ENCODE peak calls at places on chromosome 19, in five cellular contexts. C is H9; Z is CD4-positive, alpha-beta T cell; F is HCT116; O is left ventricle myocardium inferior. V is an unnamed sample.

GRCh38 chr19:18645035-18645511 is 8.2 kb downstream of the KLHL26 start:
- DNase-seq in C (no peak), Z (no peak), F (no peak), O (no peak), V (no peak)

GRCh38 chr19:57583521-57584416 is at the start of gene ZIK1:
- DNase-seq in C (peak; percentile 97), Z (peak; percentile 76), F (no peak), O (peak; percentile 92), V (peak; percentile 95)

GRCh38 chr19:51550848-51551672 is 19.6 kb upstream of the SIGLEC6 start:
- DNase-seq in C (no peak), Z (no peak), F (no peak), O (no peak), V (no peak)

GRCh38 chr19:5338661-5339469 is 1.7 kb downstream of the PTPRS start:
- DNase-seq in C (peak; percentile 70), Z (no peak), F (no peak), O (no peak), V (no peak)

GRCh38 chr19:23777216-23777615 is 18.5 kb upstream of the ZNF681 start:
- DNase-seq in C (no peak), Z (no peak), F (no peak), O (no peak), V (no peak)

GRCh38 chr19:30799854-30800755 is 427.9 kb downstream of the ZNF536 start:
- DNase-seq in C (peak; percentile 75), Z (no peak), F (no peak), O (peak; percentile 44), V (peak; percentile 48)

GRCh38 chr19:58396691-58397532 is 1.5 kb downstream of the RNF225 start:
- DNase-seq in C (no peak), Z (no peak), F (no peak), O (no peak), V (no peak)

GRCh38 chr19:53131085-53131484 is 1.6 kb downstream of the ZNF415 start:
- DNase-seq in C (no peak), Z (no peak), F (no peak), O (no peak), V (no peak)

GRCh38 chr19:29074579-29074978 is 138.4 kb downstream of the UQCRFS1 start:
- DNase-seq in C (no peak), Z (no peak), F (no peak), O (no peak), V (no peak)

GRCh38 chr19:41691268-41691970 is 3.3 kb upstream of the CEACAM7 start:
- DNase-seq in C (peak; percentile 61), Z (no peak), F (no peak), O (no peak), V (no peak)

GRCh38 chr19:8491574-8491973 is 10.9 kb downstream of the PRAM1 start:
- DNase-seq in C (peak; percentile 66), Z (no peak), F (no peak), O (no peak), V (no peak)

GRCh38 chr19:15551183-15552004 is 43.1 kb downstream of the CYP4F22 start:
- DNase-seq in C (peak; percentile 97), Z (peak; percentile 57), F (no peak), O (no peak), V (no peak)
- H3K27me3 ChIP-seq in C (no peaks in the 10 kb centered on the region), Z (no peaks in the 10 kb centered on the region), F (no peaks in the 10 kb centered on the region), O (peaks cover 81% of the 10 kb centered on the region), V (no peaks in the 10 kb centered on the region)

GRCh38 chr19:55602104-55603001 is 2.3 kb downstream of the ZNF524 start:
- DNase-seq in C (no peak), Z (no peak), F (no peak), O (no peak), V (no peak)

GRCh38 chr19:55600336-55601028 is 394 bp downstream of the ZNF524 start:
- DNase-seq in C (no peak), Z (no peak), F (no peak), O (peak; percentile 76), V (no peak)

GRCh38 chr19:55603115-55603514 is 2.3 kb upstream of the ZNF865 start:
- DNase-seq in C (no peak), Z (no peak), F (no peak), O (no peak), V (no peak)

GRCh38 chr19:55599468-55600335 is at the start of the genes FIZ1 and ZNF524:
- DNase-seq in C (peak; percentile 98), Z (peak; percentile 92), F (peak; percentile 97), O (peak; percentile 99), V (no peak)

GRCh38 chr19:55601127-55601526 is 1.0 kb downstream of the ZNF524 start:
- DNase-seq in C (no peak), Z (no peak), F (no peak), O (no peak), V (no peak)
- H3K27ac ChIP-seq in C (no peak overlapping the region), Z (no peak overlapping the region), F (peak overlapping the region; percentile 83), O (peak overlapping the region; percentile 99), V (no peak overlapping the region)

DNA sequence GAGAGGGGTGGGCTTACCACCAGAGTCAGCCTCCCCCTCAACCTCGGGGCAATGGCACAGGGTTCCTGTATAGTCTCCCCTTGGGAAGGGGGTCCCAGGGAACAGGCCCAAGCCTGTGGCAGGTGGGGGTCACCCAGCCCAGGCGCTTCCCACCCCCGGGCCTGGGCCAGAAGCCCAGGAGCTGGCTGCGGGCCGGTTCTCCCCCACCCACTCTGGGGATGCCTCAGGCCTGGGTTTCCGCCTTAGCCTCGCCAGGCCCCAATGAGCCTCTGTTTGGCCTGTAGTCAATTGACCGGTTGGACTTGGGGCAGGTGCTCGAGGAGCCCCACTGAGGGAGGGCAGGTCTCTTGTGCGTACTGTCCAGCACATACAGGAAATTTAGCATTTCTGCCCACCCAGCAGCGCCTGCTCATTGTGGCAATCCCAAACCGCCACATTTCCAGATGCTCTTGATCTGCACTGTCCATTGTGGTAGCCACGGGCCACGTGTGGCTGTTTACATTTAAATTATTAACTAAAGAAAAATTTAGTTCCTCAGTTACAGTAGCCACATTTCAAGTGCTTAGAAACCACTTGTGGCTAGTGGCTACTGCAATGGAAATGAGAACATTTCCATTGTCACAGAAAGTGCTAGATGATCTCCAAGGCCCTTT is 9.9 kb downstream of the LYL1 start:
- DNase-seq in C (no peak), Z (no peak), F (no peak), O (no peak), V (no peak)
- H3K27me3 ChIP-seq in C (peaks cover 14% of the 10 kb centered on the region), Z (peaks cover 20% of the 10 kb centered on the region), F (no peaks in the 10 kb centered on the region), O (no peaks in the 10 kb centered on the region), V (peaks cover 4% of the 10 kb centered on the region)

GRCh38 chr19:46967578-46968018 is 52.0 kb upstream of the NPAS1 start:
- DNase-seq in C (no peak), Z (no peak), F (no peak), O (peak; percentile 88), V (no peak)
- H3K27ac ChIP-seq in C (no peak overlapping the region), Z (no peak overlapping the region), F (no peak overlapping the region), O (peak overlapping the region; percentile 91), V (no peak overlapping the region)

GRCh38 chr19:10010939-10011338 is 635 bp upstream of the COL5A3 start:
- DNase-seq in C (no peak), Z (no peak), F (no peak), O (no peak), V (no peak)
- H3K27me3 ChIP-seq in C (peaks cover 4% of the 10 kb centered on the region), Z (peaks cover 64% of the 10 kb centered on the region), F (peaks cover 51% of the 10 kb centered on the region), O (peaks cover 99% of the 10 kb centered on the region), V (peaks cover 7% of the 10 kb centered on the region)

GRCh38 chr19:47582320-47582909 is 9.5 kb upstream of the ZNF541 start:
- DNase-seq in C (no peak), Z (no peak), F (no peak), O (no peak), V (no peak)
- H3K27ac ChIP-seq in C (no peak overlapping the region), Z (peak overlapping the region; percentile 31), F (no peak overlapping the region), O (peak overlapping the region; percentile 18), V (no peak overlapping the region)

V was measured in iPS DF 6.9.